ENCODE peak calls at places on chromosomes 12 and 14, in seven cellular contexts. I, C, H, D, O, X and T are unnamed samples.

GRCh38 chr12:11685261-11685660 is 35.8 kb downstream of the ETV6 start:
- DNase-seq in I (no peak), C (no peak), H (no peak), D (no peak), O (no peak), X (no peak), T (no peak)

GRCh38 chr12:11757531-11757930 is 108.1 kb downstream of the ETV6 start:
- DNase-seq in I (no peak), C (no peak), H (no peak), D (no peak), O (no peak), X (no peak), T (no peak)

GRCh38 chr12:53006810-53007742 is 820 bp downstream of the EIF4B start:
- DNase-seq in I (peak; percentile 87), C (peak; percentile 55), H (peak; percentile 67), D (peak; percentile 69), O (peak; percentile 57), X (peak; percentile 88), T (peak; percentile 94)

GRCh38 chr12:12172106-12172511 is 94.7 kb downstream of the LRP6 start:
- DNase-seq in I (no peak), C (peak; percentile 21), H (peak; percentile 9), D (no peak), O (peak; percentile 70), X (no peak), T (no peak)

GRCh38 chr12:122947352-122947792 is 18.9 kb downstream of the ABCB9 start:
- DNase-seq in I (no peak), C (no peak), H (peak; percentile 15), D (no peak), O (no peak), X (no peak), T (no peak)

GRCh38 chr12:23340351-23340750 is 609.1 kb downstream of the SOX5 start:
- DNase-seq in I (no peak), C (no peak), H (no peak), D (no peak), O (no peak), X (no peak), T (no peak)

GRCh38 chr12:34394211-34395055 is 372.1 kb downstream of the ALG10 start:
- DNase-seq in I (no peak), C (no peak), H (no peak), D (no peak), O (no peak), X (no peak), T (peak; percentile 15)

GRCh38 chr14:103260629-103261124 is 73.4 kb upstream of the EIF5 start:
- DNase-seq in I (no peak), C (peak; percentile 63), H (peak; percentile 73), D (no peak), O (peak; percentile 33), X (no peak), T (no peak)

GRCh38 chr12:48296586-48297396 is 53.9 kb downstream of the ZNF641 start:
- DNase-seq in I (peak; percentile 58), C (peak; percentile 55), H (peak; percentile 75), D (peak; percentile 74), O (peak; percentile 81), X (peak; percentile 88), T (peak; percentile 96)

GRCh38 chr14:99619873-99620834 is 16.1 kb upstream of the CCDC85C start:
- DNase-seq in I (no peak), C (peak; percentile 45), H (peak; percentile 89), D (no peak), O (peak; percentile 68), X (peak; percentile 61), T (no peak)

GRCh38 chr12:18752280-18752920 is 14.5 kb downstream of the CAPZA3 start:
- DNase-seq in I (peak; percentile 55), C (peak; percentile 95), H (no peak), D (peak; percentile 99), O (peak; percentile 94), X (peak; percentile 82), T (peak; percentile 96)

GRCh38 chr12:27870939-27871338 is 90.9 kb upstream of the MANSC4 start:
- DNase-seq in I (no peak), C (peak; percentile 90), H (no peak), D (no peak), O (peak; percentile 92), X (no peak), T (no peak)

GRCh38 chr14:104104006-104104901 is 18.8 kb downstream of the ASPG start:
- DNase-seq in I (no peak), C (no peak), H (no peak), D (no peak), O (no peak), X (no peak), T (peak; percentile 46)

GRCh38 chr12:92973614-92974013 is 44.5 kb upstream of the EEA1 start:
- DNase-seq in I (no peak), C (peak; percentile 90), H (no peak), D (no peak), O (peak; percentile 79), X (no peak), T (no peak)

GRCh38 chr14:72142328-72142727 is 210.1 kb downstream of the RGS6 start:
- DNase-seq in I (no peak), C (no peak), H (no peak), D (no peak), O (no peak), X (no peak), T (no peak)

GRCh38 chr12:115750340-115750739 is 527.2 kb downstream of the MED13L start:
- DNase-seq in I (no peak), C (no peak), H (no peak), D (no peak), O (no peak), X (no peak), T (no peak)

GRCh38 chr12:80187660-80188090 is 88.3 kb downstream of the OTOGL start:
- DNase-seq in I (no peak), C (peak; percentile 41), H (peak; percentile 92), D (no peak), O (peak; percentile 67), X (no peak), T (no peak)

GRCh38 chr12:103908877-103909276 is 21.3 kb upstream of the HSP90B1 start:
- DNase-seq in I (no peak), C (peak; percentile 58), H (no peak), D (no peak), O (peak; percentile 74), X (no peak), T (no peak)

GRCh38 chr12:46946137-46946536 is 120.3 kb upstream of the SLC38A4 start:
- DNase-seq in I (no peak), C (peak; percentile 95), H (no peak), D (no peak), O (peak; percentile 63), X (no peak), T (no peak)

GRCh38 chr14:50089213-50089612 is 27.2 kb downstream of the VCPKMT start:
- DNase-seq in I (no peak), C (no peak), H (no peak), D (no peak), O (no peak), X (no peak), T (no peak)

GRCh38 chr14:88323086-88323519 is at the start of gene KCNK10:
- DNase-seq in I (no peak), C (no peak), H (no peak), D (no peak), O (peak; percentile 13), X (peak; percentile 71), T (no peak)
- H3K9ac ChIP-seq in I (no peak within 1 kb of the TSS), C (no peak within 1 kb of the TSS), H (no peak within 1 kb of the TSS), D (peak within 1 kb of the TSS; percentile 76), O (no peak within 1 kb of the TSS), X (peak within 1 kb of the TSS; percentile 50), T (no peak within 1 kb of the TSS)

GRCh38 chr14:91501348-91501747 is 8.8 kb downstream of the PPP4R3A start:
- DNase-seq in I (no peak), C (no peak), H (no peak), D (no peak), O (no peak), X (no peak), T (no peak)

GRCh38 chr14:91501951-91502930 is 7.9 kb downstream of the PPP4R3A start:
- DNase-seq in I (no peak), C (no peak), H (no peak), D (no peak), O (no peak), X (no peak), T (no peak)

GRCh38 chr14:91506226-91506625 is 3.9 kb downstream of the PPP4R3A start:
- DNase-seq in I (no peak), C (no peak), H (no peak), D (no peak), O (no peak), X (no peak), T (no peak)

GRCh38 chr14:91508105-91508504 is 2.0 kb downstream of the PPP4R3A start:
- DNase-seq in I (no peak), C (no peak), H (no peak), D (no peak), O (no peak), X (no peak), T (no peak)

DNA sequence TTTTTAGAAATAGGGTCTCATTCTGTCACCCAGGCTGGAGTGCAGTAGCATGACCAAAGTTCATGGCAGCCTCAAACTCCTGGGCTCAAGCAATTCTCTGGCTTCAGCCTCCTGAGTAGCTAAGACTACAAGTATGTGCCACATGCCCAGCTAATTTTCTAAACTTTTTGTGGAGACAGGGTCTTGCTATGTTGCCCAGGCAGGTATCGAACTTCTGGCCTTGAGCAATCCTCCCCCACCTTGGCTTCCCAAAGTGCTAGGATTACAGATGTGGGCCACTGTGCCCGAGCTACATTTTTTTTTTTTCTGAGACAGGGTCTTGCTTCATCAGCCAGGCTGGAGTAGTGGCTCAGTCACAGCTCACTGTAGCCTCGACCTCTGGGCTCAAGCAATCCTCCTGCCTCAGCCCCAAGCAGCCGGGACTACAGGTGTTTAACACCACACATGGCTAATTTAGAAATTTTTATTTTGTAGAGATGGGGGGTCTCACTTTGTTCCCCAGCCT is 7.1 kb downstream of the PPP4R3A start:
- DNase-seq in I (no peak), C (no peak), H (no peak), D (no peak), O (no peak), X (no peak), T (no peak)
- H3K4me1 ChIP-seq in I (peaks cover 21% of the 10 kb centered on the region), C (peaks cover 3% of the 10 kb centered on the region), H (peaks cover 8% of the 10 kb centered on the region), D (no peaks in the 10 kb centered on the region), O (no peaks in the 10 kb centered on the region), X (peaks cover 6% of the 10 kb centered on the region), T (peaks cover 1% of the 10 kb centered on the region)

DNA sequence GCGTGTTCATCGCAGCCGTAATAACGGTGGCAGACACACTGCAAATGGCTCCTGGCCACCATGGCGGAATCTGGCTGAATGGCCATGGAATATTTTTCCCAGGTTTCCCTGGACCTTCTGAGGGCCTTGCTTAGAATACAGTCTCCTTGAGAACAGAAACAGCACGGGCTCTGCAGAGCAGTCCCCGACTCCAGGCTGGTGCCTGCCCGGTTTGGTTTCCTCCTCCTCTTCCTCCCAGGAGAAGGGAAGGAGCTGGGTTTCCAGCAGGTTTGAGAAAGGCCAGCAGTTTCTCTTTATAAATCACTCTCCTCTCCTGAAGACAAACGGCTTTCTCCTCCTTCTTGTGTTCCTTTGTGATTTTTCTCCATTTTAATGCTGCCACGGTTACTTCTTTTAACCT is 106.8 kb upstream of the RFLNA start:
- DNase-seq in I (no peak), C (no peak), H (no peak), D (no peak), O (no peak), X (no peak), T (no peak)
- H3K4me3 ChIP-seq in I (no peak overlapping the region), C (no peak overlapping the region), H (no peak overlapping the region), D (no peak overlapping the region), O (no peak overlapping the region), X (no peak overlapping the region), T (no peak overlapping the region)

DNA sequence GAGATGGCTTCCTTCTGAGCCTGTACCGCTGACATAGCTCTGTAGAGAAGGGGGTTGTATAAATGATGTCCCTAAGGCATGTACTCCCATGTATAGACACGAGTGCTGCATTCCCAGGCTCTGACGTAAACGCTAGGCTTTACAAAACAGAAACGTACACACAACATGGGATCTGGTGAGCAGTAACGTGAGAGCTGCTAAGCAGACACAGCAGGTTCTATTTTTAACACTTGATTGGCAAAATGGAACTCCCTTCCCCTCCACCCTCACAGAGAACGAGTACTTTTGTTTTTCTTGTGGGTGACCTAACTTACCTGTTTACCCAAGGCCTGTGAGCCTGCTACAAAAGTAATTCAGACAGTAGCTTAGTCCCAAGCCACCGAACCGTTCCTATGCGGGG is 36.0 kb downstream of the ACADS start:
- DNase-seq in I (no peak), C (peak; percentile 57), H (no peak), D (no peak), O (peak; percentile 39), X (no peak), T (peak; percentile 28)
- H3K9ac ChIP-seq in I (no peak overlapping the region), C (no peak overlapping the region), H (no peak overlapping the region), D (no peak overlapping the region), O (no peak overlapping the region), X (peak overlapping the region; percentile 1), T (no peak overlapping the region)